ENCODE peak calls at places on chromosomes 12 and 14, in seven cellular contexts. J is epithelial cell of esophagus; R is CD8-positive, alpha-beta T cell; S is GM23248; E is stomach; Z is kidney epithelial cell; O is MG63. D is an unnamed sample.

GRCh38 chr12:114783176-114783575 is 99.2 kb upstream of the TBX3 start:
- DNase-seq in R (no peak), J (no peak), O (no peak), S (no peak), E (no peak), Z (no peak), D (no peak)

GRCh38 chr12:48917857-48918537 is 7.3 kb downstream of the FKBP11 start:
- DNase-seq in J (no peak), E (no peak), Z (no peak), O (no peak), S (no peak), R (peak), D (no peak)

GRCh38 chr14:24911324-24912095 is 138.4 kb downstream of the STXBP6 start:
- DNase-seq in Z (no peak), J (peak), R (no peak), O (peak), S (peak), E (no peak), D (peak)

GRCh38 chr14:99971929-99972747 is 93.1 kb upstream of the EVL start:
- DNase-seq in J (no peak), E (no peak), O (peak), R (peak), Z (no peak), S (peak), D (no peak)

GRCh38 chr14:104116544-104117340 is 21.6 kb upstream of the KIF26A start:
- DNase-seq in O (no peak), E (peak), S (no peak), R (no peak), J (peak), Z (no peak), D (no peak)

GRCh38 chr14:71108398-71109114 is 201.3 kb downstream of the PCNX1 start:
- DNase-seq in Z (no peak), O (no peak), R (no peak), J (no peak), S (no peak), E (no peak), D (no peak)

GRCh38 chr12:45278447-45278846 is 62.6 kb downstream of the ANO6 start:
- DNase-seq in E (no peak), J (no peak), Z (no peak), S (no peak), O (no peak), R (no peak), D (no peak)

GRCh38 chr12:27460471-27460978 is 14.0 kb downstream of the SMCO2 start:
- DNase-seq in R (peak), S (peak), Z (no peak), J (peak), E (no peak), O (peak), D (no peak)

GRCh38 chr12:122124370-122124769 is 45.8 kb downstream of the MLXIP start:
- DNase-seq in Z (no peak), S (no peak), R (no peak), O (no peak), J (no peak), E (no peak), D (no peak)

GRCh38 chr12:46371718-46372130 is 849 bp downstream of the SLC38A2 start:
- DNase-seq in J (no peak), O (peak), E (peak), Z (no peak), R (peak), S (peak), D (no peak)

GRCh38 chr12:122895757-122896636 is at the start of gene VPS37B:
- DNase-seq in R (peak), E (peak), J (peak), Z (no peak), O (peak), S (peak), D (peak)

GRCh38 chr14:46384611-46385010 is 267.0 kb downstream of the RPL10L start:
- DNase-seq in S (no peak), O (no peak), E (no peak), R (no peak), Z (peak), J (no peak), D (no peak)

GRCh38 chr14:88352299-88353097 is 29.4 kb upstream of the KCNK10 start:
- DNase-seq in J (peak), O (no peak), R (no peak), E (no peak), S (no peak), Z (no peak), D (peak)

GRCh38 chr14:21940887-21941855 is 267.6 kb upstream of the OR4E1 start:
- DNase-seq in Z (no peak), R (peak), J (peak), S (peak), O (no peak), E (no peak), D (peak)

GRCh38 chr12:32273063-32273521 is 126.3 kb upstream of the FGD4 start:
- DNase-seq in E (no peak), J (peak), S (peak), O (no peak), R (no peak), Z (no peak), D (no peak)

GRCh38 chr12:121996050-121996944 is 25.4 kb upstream of the BCL7A start:
- DNase-seq in Z (no peak), J (no peak), O (no peak), E (no peak), S (no peak), R (no peak), D (no peak)

GRCh38 chr12:14638066-14638465 is 58.3 kb downstream of the GUCY2C start:
- DNase-seq in J (no peak), Z (no peak), O (no peak), R (no peak), S (no peak), E (no peak), D (no peak)

GRCh38 chr12:104182621-104183378 is 32.8 kb upstream of the TXNRD1 start:
- DNase-seq in O (no peak), J (no peak), R (no peak), E (no peak), S (no peak), Z (no peak), D (no peak)

GRCh38 chr14:72565200-72565599 is 328.7 kb downstream of the DPF3 start:
- DNase-seq in Z (no peak), E (no peak), J (no peak), S (peak), R (no peak), O (peak), D (no peak)

GRCh38 chr14:35809597-35809996 is 502 bp upstream of the RALGAPA1 start:
- DNase-seq in E (no peak), R (no peak), O (no peak), S (no peak), J (no peak), Z (no peak), D (no peak)
- H3K4me3 ChIP-seq in E (peak), R (no peak), O (peak), S (peak), J (no peak), Z (peak), D (no peak)

DNA sequence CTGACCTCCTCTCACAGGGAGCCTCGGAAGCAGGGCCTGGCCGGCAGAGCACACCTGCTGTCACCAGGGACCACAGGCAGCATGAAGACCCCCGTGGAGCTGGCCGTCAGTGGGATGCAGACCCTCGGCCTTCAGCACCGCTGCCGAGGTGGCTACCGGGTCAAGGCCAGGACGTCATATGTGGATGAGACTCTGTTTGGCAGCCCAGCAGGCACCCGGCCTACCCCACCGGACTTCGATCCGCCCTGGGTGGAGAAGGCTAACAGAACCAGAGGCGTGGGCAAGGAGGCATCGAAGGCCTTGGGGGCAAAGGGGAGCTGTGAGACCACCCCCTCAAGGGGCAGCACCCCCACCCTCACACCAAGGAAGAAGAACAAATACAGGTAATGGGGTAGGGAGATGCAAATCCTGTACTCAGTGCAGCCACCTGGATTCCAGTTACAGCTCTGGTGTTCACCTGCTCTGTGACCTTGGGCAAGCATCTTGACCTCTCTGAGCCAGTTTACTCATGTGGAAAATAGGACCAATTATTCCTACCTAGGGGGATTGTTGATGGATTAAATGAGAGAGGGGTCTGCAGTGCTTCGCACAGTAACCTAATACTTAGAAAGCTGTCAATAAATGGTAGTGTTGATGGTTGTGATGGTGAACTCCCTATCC is 1.3 kb downstream of the RITA1 start:
- DNase-seq in S (no peak), R (no peak), J (no peak), O (no peak), E (no peak), Z (no peak), D (no peak)
- H3K4me3 ChIP-seq in S (peak), R (peak), J (peak), O (peak), E (peak), Z (no peak), D (peak)

GRCh38 chr14:93115069-93115919 is 431 bp downstream of the ITPK1 start:
- DNase-seq in J (peak), E (peak), S (peak), O (peak), R (peak), Z (peak), D (no peak)

GRCh38 chr14:93114713-93115068 is 1.0 kb downstream of the ITPK1 start:
- DNase-seq in R (no peak), O (no peak), J (no peak), S (no peak), Z (no peak), E (peak), D (no peak)

GRCh38 chr14:93114068-93114710 is 1.5 kb downstream of the ITPK1 start:
- DNase-seq in S (peak), R (peak), O (no peak), Z (no peak), J (peak), E (no peak), D (no peak)

GRCh38 chr14:93115920-93116675 is at the start of gene ITPK1:
- DNase-seq in Z (no peak), R (peak), J (peak), S (peak), E (peak), O (peak), D (no peak)

GRCh38 chr14:93116676-93117200 is 1.0 kb upstream of the ITPK1 start:
- DNase-seq in R (no peak), O (no peak), E (no peak), S (peak), J (no peak), Z (no peak), D (no peak)
- H3K4me3 ChIP-seq in R (peak), O (peak), E (peak), S (peak), J (peak), Z (no peak), D (peak)

GRCh38 chr14:50063876-50064420 is 52.4 kb downstream of the VCPKMT start:
- DNase-seq in Z (no peak), R (no peak), S (no peak), J (no peak), O (no peak), E (no peak), D (no peak)

GRCh38 chr14:50059773-50060629 is 56.4 kb downstream of the VCPKMT start:
- DNase-seq in R (no peak), S (no peak), Z (no peak), J (no peak), O (no peak), E (no peak), D (no peak)

GRCh38 chr14:50060871-50061663 is 55.3 kb downstream of the VCPKMT start:
- DNase-seq in E (no peak), J (peak), S (peak), R (peak), O (peak), Z (peak), D (peak)

GRCh38 chr14:50062438-50063039 is 53.8 kb downstream of the VCPKMT start:
- DNase-seq in J (peak), R (peak), Z (no peak), O (no peak), E (peak), S (peak), D (peak)

DNA sequence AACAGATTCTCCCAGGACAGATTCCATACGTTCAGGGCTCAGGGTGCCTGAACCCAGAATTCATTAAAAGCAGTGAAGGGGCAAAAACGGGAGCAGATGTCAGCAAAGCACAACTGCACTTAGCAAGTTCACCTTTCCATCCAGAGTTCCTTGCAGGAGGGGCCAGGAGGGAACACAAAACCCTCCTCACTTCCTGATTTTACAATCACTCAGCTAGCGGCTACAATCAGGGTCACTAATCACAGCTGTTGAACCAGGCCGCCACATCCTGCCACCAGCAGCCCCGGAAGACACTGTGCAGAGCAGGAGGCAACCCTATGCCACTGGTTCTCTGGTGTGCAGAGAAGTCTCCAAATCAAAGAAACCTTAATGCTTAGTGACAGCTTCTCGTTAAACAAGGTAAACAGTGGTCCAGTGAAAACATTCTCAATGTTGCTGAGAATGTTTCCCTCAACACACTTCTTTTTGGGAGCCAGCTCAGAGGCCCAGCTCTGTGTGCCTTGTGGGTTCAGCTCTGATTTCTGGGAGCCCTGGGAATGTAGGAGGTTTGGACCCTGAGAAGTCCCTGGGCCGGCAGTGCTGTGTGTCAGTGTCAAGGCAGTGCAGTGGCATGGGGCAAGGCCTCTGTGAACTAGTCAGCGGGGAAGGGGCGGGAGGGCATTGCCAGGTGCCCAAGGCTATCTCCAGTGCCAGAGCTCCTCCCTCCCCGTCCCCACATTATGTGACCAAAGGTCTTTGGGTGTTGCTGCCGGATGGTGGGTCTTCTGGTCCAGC is 54.5 kb downstream of the VCPKMT start:
- DNase-seq in R (peak), J (peak), E (peak), S (peak), O (no peak), Z (no peak), D (peak)
- H3K4me3 ChIP-seq in R (peak), J (no peak), E (no peak), S (no peak), O (no peak), Z (no peak), D (no peak)

DNA sequence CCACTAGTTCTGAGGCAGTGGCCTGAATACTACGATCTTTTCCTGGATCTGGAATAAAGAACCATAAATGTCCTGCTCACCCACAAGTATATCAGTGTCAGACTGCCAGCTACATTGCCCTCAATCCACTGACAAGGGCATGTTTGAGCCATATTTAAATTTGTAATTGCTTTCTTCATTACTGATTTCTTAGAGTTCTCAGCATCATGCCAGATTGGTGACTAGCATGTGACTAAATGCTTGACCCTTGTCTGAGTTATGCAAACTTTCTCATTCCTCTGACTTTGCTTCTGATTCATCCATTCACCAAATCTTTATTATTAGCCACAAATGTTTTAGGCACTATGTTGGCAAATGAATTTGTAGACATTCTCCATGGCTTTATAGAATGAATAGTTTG is 143.6 kb upstream of the SLC16A7 start:
- DNase-seq in S (peak), O (peak), J (peak), E (no peak), Z (peak), R (no peak), D (peak)
- H3K4me3 ChIP-seq in S (peak), O (no peak), J (no peak), E (no peak), Z (no peak), R (no peak), D (no peak)

DNA sequence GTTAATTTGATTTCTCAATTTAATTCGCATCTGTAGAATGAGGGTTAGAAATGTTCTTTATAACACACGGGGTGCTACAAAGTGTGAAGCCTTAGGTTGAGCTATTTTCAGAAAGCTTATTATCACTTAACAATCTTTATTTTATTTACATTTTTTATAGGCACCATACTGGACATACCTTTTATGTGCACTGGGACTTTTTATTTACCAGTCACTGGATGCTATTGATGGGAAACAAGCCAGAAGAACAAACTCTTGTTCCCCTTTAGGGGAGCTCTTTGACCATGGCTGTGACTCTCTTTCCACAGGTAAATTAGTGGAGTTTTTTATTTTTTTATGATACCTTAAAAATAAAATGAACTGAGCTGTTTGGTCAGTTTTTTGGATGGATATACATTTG is 16.5 kb downstream of the CHPT1 start:
- DNase-seq in Z (no peak), S (no peak), R (no peak), O (no peak), E (no peak), J (no peak), D (no peak)
- H3K4me3 ChIP-seq in Z (no peak), S (no peak), R (no peak), O (no peak), E (no peak), J (no peak), D (no peak)

GRCh38 chr14:34527591-34527990 is 11.9 kb downstream of the EAPP start:
- DNase-seq in J (no peak), O (no peak), S (no peak), R (no peak), Z (no peak), E (no peak), D (no peak)
- H3K4me3 ChIP-seq in J (no peak), O (no peak), S (no peak), R (no peak), Z (no peak), E (no peak), D (no peak)

GRCh38 chr14:76918176-76918750 is 92.1 kb downstream of the LRRC74A start:
- DNase-seq in O (peak), R (no peak), E (peak), Z (no peak), S (peak), J (no peak), D (no peak)

GRCh38 chr14:76919811-76920571 is 93.8 kb downstream of the LRRC74A start:
- DNase-seq in E (peak), J (peak), S (peak), O (peak), Z (peak), R (no peak), D (peak)

GRCh38 chr14:76918751-76919421 is 92.7 kb downstream of the LRRC74A start:
- DNase-seq in O (peak), R (no peak), E (peak), Z (peak), S (peak), J (peak), D (peak)

GRCh38 chr14:76920572-76921175 is 94.5 kb downstream of the LRRC74A start:
- DNase-seq in E (no peak), O (no peak), Z (no peak), J (no peak), S (peak), R (no peak), D (no peak)

GRCh38 chr14:76919431-76919810 is 93.2 kb downstream of the LRRC74A start:
- DNase-seq in Z (no peak), E (peak), O (no peak), S (no peak), J (peak), R (no peak), D (no peak)
- H3K4me3 ChIP-seq in Z (no peak), E (no peak), O (no peak), S (peak), J (no peak), R (no peak), D (peak)

GRCh38 chr12:38385492-38385864 is 68.9 kb downstream of the ALG10B start:
- DNase-seq in Z (no peak), J (peak), O (no peak), E (no peak), R (no peak), S (no peak), D (no peak)

GRCh38 chr12:38386238-38386985 is 69.8 kb downstream of the ALG10B start:
- DNase-seq in Z (no peak), O (peak), E (no peak), R (no peak), J (peak), S (no peak), D (no peak)

GRCh38 chr12:38389581-38389980 is 73.0 kb downstream of the ALG10B start:
- DNase-seq in S (no peak), Z (no peak), E (no peak), R (no peak), J (peak), O (no peak), D (no peak)

DNA sequence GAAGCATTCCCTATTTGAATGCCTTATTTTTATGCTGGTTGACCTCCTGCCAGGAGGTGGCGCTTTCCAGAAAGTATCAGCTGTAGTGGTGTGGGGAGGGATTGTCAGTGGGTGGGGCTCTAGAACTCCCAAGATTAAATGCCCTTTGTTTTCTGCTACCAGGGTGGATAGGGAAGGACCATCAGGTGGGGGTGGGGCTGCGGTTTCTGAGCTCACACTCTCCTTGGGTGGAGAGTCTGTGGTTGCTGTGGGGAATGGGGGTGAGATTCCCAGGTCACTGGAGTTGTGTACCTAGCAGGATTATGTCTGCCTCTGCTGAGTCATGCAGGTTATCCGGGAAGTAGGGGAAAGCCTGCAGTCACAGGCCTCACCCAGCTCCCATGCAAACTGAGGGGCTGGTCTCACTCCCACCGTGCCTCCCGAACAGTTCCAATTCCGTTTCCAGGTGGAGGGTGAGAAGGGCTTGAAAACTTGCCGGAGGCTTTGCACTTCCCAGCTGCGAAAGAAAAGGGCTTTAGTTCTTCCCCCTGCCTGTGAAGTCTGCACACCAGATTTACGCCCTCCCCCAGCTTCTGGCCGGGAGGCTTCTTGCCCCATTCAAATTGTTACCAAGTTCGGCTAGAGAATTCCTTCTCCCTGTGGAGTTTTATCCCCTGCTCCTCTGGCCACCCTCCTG is 68.4 kb downstream of the ALG10B start:
- DNase-seq in J (peak), E (no peak), R (no peak), O (no peak), Z (no peak), S (no peak), D (no peak)
- H3K4me3 ChIP-seq in J (no peak), E (no peak), R (no peak), O (no peak), Z (no peak), S (no peak), D (no peak)